ENCODE peak calls at places on chromosomes 1 and 21, in four cellular contexts. One of them, this sample, is unnamed.

GRCh38 chr1:200468264-200469001 is 58.6 kb upstream of the ZNF281 start:
- DNase-seq in K562: no peak
- DNase-seq in WTC11: no peak
- DNase-seq in GM12878: no peak
- DNase-seq in this sample: no peak

GRCh38 chr1:14666376-14666775 is 67.9 kb downstream of the KAZN start:
- DNase-seq in K562: no peak
- DNase-seq in WTC11: no peak
- DNase-seq in GM12878: no peak
- DNase-seq in this sample: no peak

GRCh38 chr1:161900155-161900554 is 123.5 kb downstream of the OLFML2B start:
- DNase-seq in K562: no peak
- DNase-seq in WTC11: no peak
- DNase-seq in GM12878: no peak
- DNase-seq in this sample: no peak

GRCh38 chr1:151815716-151816327 is 10.6 kb upstream of the LINGO4 start:
- DNase-seq in K562: no peak
- DNase-seq in WTC11: no peak
- DNase-seq in GM12878: no peak
- DNase-seq in this sample: no peak

GRCh38 chr21:20617130-20617529 is 381.1 kb upstream of the NCAM2 start:
- DNase-seq in K562: no peak
- DNase-seq in WTC11: no peak
- DNase-seq in GM12878: no peak
- DNase-seq in this sample: no peak

GRCh38 chr21:45333583-45334121 is 46.0 kb upstream of the POFUT2 start:
- DNase-seq in K562: no peak
- DNase-seq in WTC11: no peak
- DNase-seq in GM12878: no peak
- DNase-seq in this sample: no peak

GRCh38 chr1:43586136-43586726 is 55.5 kb downstream of the PTPRF start:
- DNase-seq in K562: no peak
- DNase-seq in WTC11: no peak
- DNase-seq in GM12878: no peak
- DNase-seq in this sample: no peak

GRCh38 chr1:208252126-208252853 is 8.1 kb upstream of the PLXNA2 start:
- DNase-seq in K562: peak
- DNase-seq in WTC11: peak
- DNase-seq in GM12878: no peak
- DNase-seq in this sample: peak

GRCh38 chr1:39369568-39369967 is 121.9 kb upstream of the BMP8A start:
- DNase-seq in K562: no peak
- DNase-seq in WTC11: no peak
- DNase-seq in GM12878: no peak
- DNase-seq in this sample: no peak

GRCh38 chr1:194295690-194296089 is 1109.3 kb upstream of the B3GALT2 start:
- DNase-seq in K562: peak
- DNase-seq in WTC11: no peak
- DNase-seq in GM12878: no peak
- DNase-seq in this sample: no peak
- TF ChIP-seq USF1 in K562: no peak
- TF ChIP-seq USF1 in WTC11: no peak
- TF ChIP-seq USF1 in GM12878: no peak
- TF ChIP-seq USF1 in this sample: no peak

GRCh38 chr1:110309768-110310167 is 29.4 kb upstream of the RBM15 start:
- DNase-seq in K562: no peak
- DNase-seq in WTC11: no peak
- DNase-seq in GM12878: no peak
- DNase-seq in this sample: no peak

GRCh38 chr1:110308247-110308646 is 30.9 kb upstream of the RBM15 start:
- DNase-seq in K562: no peak
- DNase-seq in WTC11: no peak
- DNase-seq in GM12878: no peak
- DNase-seq in this sample: no peak

GRCh38 chr1:110305875-110306420 is 33.2 kb upstream of the RBM15 start:
- DNase-seq in K562: no peak
- DNase-seq in WTC11: no peak
- DNase-seq in GM12878: no peak
- DNase-seq in this sample: no peak

GRCh38 chr1:110309139-110309538 is 30.0 kb upstream of the RBM15 start:
- DNase-seq in K562: no peak
- DNase-seq in WTC11: no peak
- DNase-seq in GM12878: no peak
- DNase-seq in this sample: no peak

GRCh38 chr1:110307239-110307974 is 31.8 kb upstream of the RBM15 start:
- DNase-seq in K562: no peak
- DNase-seq in WTC11: no peak
- DNase-seq in GM12878: no peak
- DNase-seq in this sample: no peak
- TF ChIP-seq USF1 in K562: no peak
- TF ChIP-seq USF1 in WTC11: no peak
- TF ChIP-seq USF1 in GM12878: no peak
- TF ChIP-seq USF1 in this sample: no peak

GRCh38 chr1:41674501-41674900 is 190.0 kb upstream of the EDN2 start:
- DNase-seq in K562: no peak
- DNase-seq in WTC11: no peak
- DNase-seq in GM12878: no peak
- DNase-seq in this sample: no peak
- TF ChIP-seq USF1 in K562: no peak
- TF ChIP-seq USF1 in WTC11: no peak
- TF ChIP-seq USF1 in GM12878: no peak
- TF ChIP-seq USF1 in this sample: no peak

DNA sequence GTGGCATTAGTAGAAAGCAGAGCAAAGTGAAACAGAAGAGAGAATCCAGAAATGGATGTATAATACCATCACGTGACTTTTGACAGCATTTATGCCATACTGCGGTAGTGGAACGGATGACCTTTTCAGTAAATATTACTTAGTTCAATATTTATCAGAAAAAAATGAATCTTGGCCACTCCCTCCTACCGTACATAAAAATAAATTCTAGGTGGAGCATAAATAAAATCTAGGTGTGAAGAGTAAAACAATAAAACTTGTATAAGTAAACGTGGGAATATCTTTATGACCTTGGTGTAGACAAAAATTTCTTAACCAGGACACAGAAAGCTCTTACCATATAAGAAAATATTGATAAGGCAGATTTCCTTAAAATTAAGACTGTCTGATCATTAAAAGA is 182.6 kb downstream of the VPS13D start:
- DNase-seq in K562: no peak
- DNase-seq in WTC11: no peak
- DNase-seq in GM12878: no peak
- DNase-seq in this sample: no peak
- TF ChIP-seq USF1 in K562: no peak
- TF ChIP-seq USF1 in WTC11: no peak
- TF ChIP-seq USF1 in GM12878: no peak
- TF ChIP-seq USF1 in this sample: no peak